ENCODE peak calls at places on chromosome 9, in seven cellular contexts. S is cardiac fibroblast, Q is RWPE1, P is foreskin fibroblast, Y is neural crest cell, K is HepG2, O is breast epithelium. N is an unnamed sample.
A peak's percentile ranks its signal among the peaks of the same experiment; 100 is the strongest.

GRCh38 chr9:137809038-137809630 is 68.4 kb upstream of the CACNA1B start:
- DNase-seq in Q (no peak), K (no peak), P (no peak), Y (no peak), S (no peak), O (no peak), N (no peak)

GRCh38 chr9:131641618-131642495 is 96.5 kb downstream of the PRRT1B start:
- DNase-seq in K (no peak), O (no peak), Y (no peak), Q (no peak), P (peak; percentile 60), S (peak; percentile 36), N (no peak)

GRCh38 chr9:38622083-38622674 is 1.8 kb upstream of the ANKRD18A start:
- DNase-seq in S (no peak), K (peak; percentile 12), O (no peak), Y (peak; percentile 20), P (no peak), Q (no peak), N (no peak)

GRCh38 chr9:131660466-131661405 is 79.1 kb downstream of the RAPGEF1 start:
- DNase-seq in O (no peak), Q (no peak), Y (no peak), K (no peak), P (no peak), S (no peak), N (no peak)

GRCh38 chr9:23821400-23822181 is 4.4 kb downstream of the ELAVL2 start:
- DNase-seq in S (no peak), O (no peak), P (no peak), Y (peak; percentile 49), Q (peak; percentile 58), K (no peak), N (peak; percentile 56)

GRCh38 chr9:114611516-114612271 is 603 bp downstream of the TMEM268 start:
- DNase-seq in Y (peak; percentile 41), P (peak; percentile 63), K (no peak), O (peak; percentile 63), Q (peak; percentile 70), S (peak; percentile 72), N (peak; percentile 42)

GRCh38 chr9:87964826-87965225 is 9.5 kb downstream of the CDK20 start:
- DNase-seq in O (no peak), Q (no peak), Y (no peak), P (no peak), K (no peak), S (no peak), N (no peak)

GRCh38 chr9:97710356-97711222 is 13.4 kb upstream of the XPA start:
- DNase-seq in P (peak; percentile 48), S (peak; percentile 81), O (no peak), K (peak; percentile 44), Q (peak; percentile 91), Y (peak; percentile 27), N (no peak)

GRCh38 chr9:97419315-97419867 is 7.5 kb downstream of the TDRD7 start:
- DNase-seq in O (no peak), P (peak; percentile 73), S (peak; percentile 52), Y (no peak), Q (peak; percentile 46), K (peak; percentile 42), N (no peak)

GRCh38 chr9:108033976-108034964 is 544.7 kb upstream of the KLF4 start:
- DNase-seq in O (no peak), P (peak; percentile 85), K (no peak), Y (no peak), Q (no peak), S (peak; percentile 84), N (peak; percentile 67)

GRCh38 chr9:33884856-33885701 is 68.1 kb downstream of the UBE2R2 start:
- DNase-seq in P (no peak), Q (no peak), O (no peak), K (no peak), S (peak; percentile 82), Y (no peak), N (no peak)

GRCh38 chr9:84258371-84258770 is 82.2 kb downstream of the SLC28A3 start:
- DNase-seq in S (no peak), O (peak; percentile 52), K (no peak), Y (no peak), P (no peak), Q (no peak), N (no peak)

GRCh38 chr9:108117775-108118174 is 628.2 kb upstream of the KLF4 start:
- DNase-seq in Y (no peak), K (no peak), O (no peak), S (peak; percentile 24), P (no peak), Q (no peak), N (no peak)

GRCh38 chr9:21153688-21154608 is 12.3 kb upstream of the IFNW1 start:
- DNase-seq in S (peak; percentile 13), Y (peak; percentile 4), P (peak; percentile 10), Q (peak; percentile 45), O (no peak), K (no peak), N (peak; percentile 56)

GRCh38 chr9:119836036-119836435 is 466.8 kb upstream of the BRINP1 start:
- DNase-seq in P (no peak), K (no peak), Y (no peak), O (no peak), S (no peak), Q (no peak), N (no peak)

GRCh38 chr9:118618091-118618490 is 751.1 kb downstream of the BRINP1 start:
- DNase-seq in S (no peak), P (no peak), K (no peak), O (no peak), Q (no peak), Y (no peak), N (no peak)

GRCh38 chr9:33210006-33210715 is 29.8 kb upstream of the SPINK4 start:
- DNase-seq in S (no peak), Y (no peak), K (no peak), P (no peak), O (no peak), Q (no peak), N (peak; percentile 45)

GRCh38 chr9:94802795-94803194 is 76.3 kb downstream of the AOPEP start:
- DNase-seq in S (no peak), K (no peak), O (no peak), Q (peak; percentile 69), Y (no peak), P (no peak), N (peak; percentile 57)

DNA sequence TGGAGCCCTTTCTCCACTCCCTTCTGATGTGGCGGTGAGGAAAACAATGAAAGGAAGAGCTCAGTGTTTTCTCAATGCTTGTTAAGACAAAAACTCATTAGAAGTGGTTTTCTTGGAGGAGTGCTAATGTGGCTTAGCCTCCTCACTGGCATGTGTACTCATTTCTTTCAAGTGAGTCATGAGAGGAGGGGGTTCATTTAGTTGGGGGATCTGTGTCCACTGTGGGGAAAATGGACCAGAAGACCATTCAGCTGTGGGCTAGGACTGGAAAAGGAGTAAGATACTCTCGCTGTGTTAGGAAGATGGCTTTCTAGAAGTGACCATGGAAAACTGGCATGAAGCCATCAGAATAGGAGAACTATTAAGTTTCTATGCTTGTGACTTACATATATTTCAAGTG is 23.5 kb downstream of the KLF9 start:
- DNase-seq in Q (no peak), Y (no peak), S (peak; percentile 51), P (no peak), K (no peak), O (no peak), N (no peak)
- TF ChIP-seq CTCF in Q (no peak), Y (no peak), S (no peak), P (no peak), K (no peak), O (no peak), N (no peak)

GRCh38 chr9:112886351-112886750 is 4.3 kb downstream of the SLC46A2 start:
- DNase-seq in S (no peak), Y (no peak), Q (no peak), O (no peak), K (no peak), P (no peak), N (no peak)

GRCh38 chr9:112890106-112891081 is at the start of gene SLC46A2:
- DNase-seq in O (no peak), K (no peak), P (no peak), Y (peak; percentile 16), Q (no peak), S (peak; percentile 9), N (no peak)

GRCh38 chr9:112885324-112885723 is 5.4 kb downstream of the SLC46A2 start:
- DNase-seq in Q (no peak), S (no peak), P (no peak), K (no peak), Y (no peak), O (no peak), N (no peak)

GRCh38 chr9:112884721-112885120 is 6.0 kb downstream of the SLC46A2 start:
- DNase-seq in K (no peak), S (no peak), O (no peak), Q (peak; percentile 35), P (no peak), Y (no peak), N (peak; percentile 66)

DNA sequence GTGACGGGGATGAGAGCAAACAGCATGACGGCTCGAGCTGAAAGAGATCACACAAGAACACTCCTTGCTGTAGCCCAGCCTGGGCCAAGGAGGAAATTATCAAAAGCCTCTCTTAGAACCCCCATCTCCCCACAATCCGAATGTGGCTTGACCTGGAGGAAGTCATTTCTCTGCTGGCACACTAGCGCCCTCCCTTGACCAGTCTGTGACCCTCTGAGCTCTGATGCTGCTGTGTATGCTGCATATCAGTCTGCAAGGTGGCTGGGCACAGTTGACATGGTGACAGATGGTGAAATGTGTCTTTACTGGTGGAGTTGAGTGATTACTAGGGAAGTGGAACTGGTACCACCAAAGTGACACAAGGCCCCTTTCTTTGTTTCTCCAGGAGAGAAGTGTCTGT is 3.3 kb downstream of the SLC46A2 start:
- DNase-seq in P (no peak), Q (no peak), S (no peak), K (peak; percentile 12), Y (no peak), O (no peak), N (no peak)
- TF ChIP-seq CTCF in P (no peak), Q (no peak), S (peak; percentile 22), K (peak; percentile 58), Y (no peak), O (no peak), N (no peak)

DNA sequence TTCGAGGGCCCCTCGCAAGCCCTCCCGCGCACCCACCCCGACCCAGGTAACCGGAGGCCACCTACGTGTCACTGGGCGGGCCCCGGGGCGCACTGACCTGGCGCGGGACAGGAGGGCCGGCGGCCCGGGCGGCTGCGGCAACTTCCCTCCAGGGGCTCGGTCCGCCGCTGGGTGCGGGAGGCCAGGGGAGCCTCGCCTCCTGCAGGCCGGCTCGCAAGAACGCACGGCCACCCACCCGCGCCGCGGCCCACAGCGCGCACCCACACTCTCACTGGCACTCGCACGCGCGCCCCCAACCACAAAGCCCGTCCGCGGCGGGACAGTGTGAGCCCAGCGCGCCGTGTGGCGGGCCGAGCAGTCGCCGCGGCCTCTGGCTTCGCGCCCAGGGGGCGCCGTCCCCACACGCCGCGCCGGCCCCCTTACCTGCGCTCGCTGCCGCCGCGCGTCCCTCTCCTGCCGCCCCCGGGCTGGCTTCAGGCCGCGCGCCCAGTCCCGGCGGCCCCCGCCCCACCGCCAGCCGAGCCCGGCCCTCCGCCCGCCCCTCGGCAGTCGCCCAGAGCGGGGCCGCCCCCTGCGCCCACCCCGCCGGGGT is 430 bp downstream of the LPAR1 start:
- DNase-seq in Q (peak; percentile 41), K (peak; percentile 6), P (no peak), Y (peak; percentile 47), S (peak; percentile 44), O (peak; percentile 55), N (peak; percentile 17)
- TF ChIP-seq CTCF in Q (peak; percentile 44), K (peak; percentile 56), P (no peak), Y (peak; percentile 56), S (no peak), O (peak; percentile 23), N (peak; percentile 61)

DNA sequence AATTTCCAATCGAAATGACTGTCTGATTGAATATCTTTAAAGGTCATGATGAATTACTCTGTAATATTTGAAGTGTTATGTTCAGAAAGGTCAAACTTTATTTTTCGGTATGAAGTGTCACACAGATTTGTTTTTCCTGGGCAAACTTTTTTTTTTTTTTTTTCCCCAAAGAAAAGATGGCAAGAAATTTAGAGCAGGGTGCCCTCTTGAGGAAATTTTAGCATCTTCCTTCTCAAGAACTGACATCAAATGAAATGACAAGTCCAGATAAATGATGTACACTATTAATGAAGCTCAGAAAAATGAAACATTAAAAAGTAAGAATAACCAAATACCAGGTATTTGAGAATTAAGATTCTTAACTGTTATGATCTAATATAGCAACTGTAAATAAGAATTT is 123.6 kb downstream of the INVS start:
- DNase-seq in Q (peak; percentile 53), S (peak; percentile 69), P (peak; percentile 14), O (no peak), Y (no peak), K (no peak), N (peak; percentile 7)
- TF ChIP-seq CTCF in Q (peak; percentile 76), S (peak; percentile 41), P (peak; percentile 45), O (no peak), Y (peak; percentile 57), K (no peak), N (peak; percentile 60)

N was measured in foreskin keratinocyte.